ENCODE peak calls at places on chromosomes 2 and 18, in nine cellular contexts. U is A549; E is naive thymus-derived CD4-positive, alpha-beta T cell; L is GM23338; M is tibial nerve; Y is adrenal gland; Q is PC-3; J is aorta; W is transverse colon. F is an unnamed sample.

GRCh38 chr2:24075259-24075658 is 867 bp downstream of the SF3B6 start:
- DNase-seq in U (no peak), E (no peak), L (no peak), M (no peak), Y (no peak), Q (no peak), J (no peak), W (no peak), F (no peak)

GRCh38 chr2:231182500-231182899 is 15.9 kb upstream of the ARMC9 start:
- DNase-seq in U (peak; percentile 19), E (no peak), L (no peak), M (no peak), Y (peak; percentile 19), Q (no peak), J (no peak), W (no peak), F (no peak)

GRCh38 chr2:53751728-53752127 is 15.9 kb upstream of the CHAC2 start:
- DNase-seq in U (no peak), E (no peak), L (no peak), M (no peak), Y (no peak), Q (peak; percentile 90), J (no peak), W (no peak), F (no peak)

GRCh38 chr2:211144078-211144477 is 587.7 kb downstream of the CPS1 start:
- DNase-seq in U (no peak), E (no peak), L (no peak), M (no peak), Y (no peak), Q (peak; percentile 84), J (no peak), W (no peak), F (no peak)

GRCh38 chr2:230473378-230473777 is 57.4 kb downstream of the SP100 start:
- DNase-seq in U (no peak), E (peak; percentile 41), L (no peak), M (no peak), Y (no peak), Q (no peak), J (no peak), W (no peak), F (no peak)

GRCh38 chr2:2981000-2981399 is 396.6 kb downstream of the EIPR1 start:
- DNase-seq in U (no peak), E (no peak), L (no peak), M (no peak), Y (no peak), Q (no peak), J (no peak), W (no peak), F (no peak)

GRCh38 chr2:20629581-20630291 is 21.2 kb downstream of the HS1BP3 start:
- DNase-seq in U (no peak), E (no peak), L (no peak), M (no peak), Y (no peak), Q (no peak), J (peak; percentile 60), W (no peak), F (no peak)

GRCh38 chr2:130341562-130342019 is 1.1 kb upstream of the IMP4 start:
- DNase-seq in U (peak; percentile 23), E (no peak), L (peak; percentile 50), M (no peak), Y (no peak), Q (peak; percentile 28), J (no peak), W (peak; percentile 57), F (peak; percentile 61)

GRCh38 chr2:60483400-60483799 is 70.1 kb downstream of the BCL11A start:
- DNase-seq in U (no peak), E (no peak), L (no peak), M (no peak), Y (no peak), Q (no peak), J (no peak), W (no peak), F (no peak)

GRCh38 chr18:9835112-9835755 is 50.5 kb upstream of the TXNDC2 start:
- DNase-seq in U (no peak), E (no peak), L (peak; percentile 88), M (no peak), Y (no peak), Q (no peak), J (no peak), W (no peak), F (no peak)
- H3K4me1 ChIP-seq in U (no peaks in the 10 kb centered on the region), E (no peaks in the 10 kb centered on the region), L (peaks cover 26% of the 10 kb centered on the region), M (no peaks in the 10 kb centered on the region), Y (no peaks in the 10 kb centered on the region), Q (no peaks in the 10 kb centered on the region), J (peaks cover 3% of the 10 kb centered on the region), W (peaks cover 4% of the 10 kb centered on the region), F (peaks cover 15% of the 10 kb centered on the region)

GRCh38 chr18:379665-380356 is 112.0 kb upstream of the THOC1 start:
- DNase-seq in U (no peak), E (no peak), L (no peak), M (peak; percentile 38), Y (peak; percentile 43), Q (no peak), J (no peak), W (no peak), F (peak; percentile 73)
- H3K4me1 ChIP-seq in U (no peaks in the 10 kb centered on the region), E (no peaks in the 10 kb centered on the region), L (no peaks in the 10 kb centered on the region), M (peaks cover 18% of the 10 kb centered on the region), Y (no peaks in the 10 kb centered on the region), Q (no peaks in the 10 kb centered on the region), J (peaks cover 2% of the 10 kb centered on the region), W (peaks cover 11% of the 10 kb centered on the region), F (peaks cover 43% of the 10 kb centered on the region)

DNA sequence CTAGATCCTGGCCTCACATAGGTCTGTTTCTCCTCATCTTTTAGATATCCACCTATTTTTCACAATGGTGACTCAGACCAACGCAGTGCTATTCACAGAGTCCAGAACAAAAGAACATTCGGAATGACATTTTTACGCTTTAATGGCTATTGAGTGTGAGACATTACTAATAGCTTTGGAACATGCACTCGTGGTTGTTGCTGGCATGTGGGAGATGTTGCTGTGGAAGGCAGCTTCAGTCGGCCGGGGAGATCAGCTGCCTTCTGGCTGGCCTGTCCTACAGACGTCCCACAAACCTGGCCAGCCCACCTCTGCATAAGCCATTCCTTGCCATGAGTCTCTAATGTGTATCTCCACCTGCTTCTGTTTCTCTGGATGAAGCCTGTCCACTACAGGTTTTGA is 3.4 kb downstream of the MBP start:
- DNase-seq in U (no peak), E (no peak), L (no peak), M (no peak), Y (no peak), Q (peak; percentile 59), J (no peak), W (no peak), F (no peak)
- H3K4me1 ChIP-seq in U (peaks cover 62% of the 10 kb centered on the region), E (peaks cover 72% of the 10 kb centered on the region), L (peaks cover 17% of the 10 kb centered on the region), M (peaks cover 21% of the 10 kb centered on the region), Y (no peaks in the 10 kb centered on the region), Q (peaks cover 73% of the 10 kb centered on the region), J (no peaks in the 10 kb centered on the region), W (peaks cover 48% of the 10 kb centered on the region), F (peaks cover 47% of the 10 kb centered on the region)

GRCh38 chr2:160367887-160368286 is 125.7 kb downstream of the RBMS1 start:
- DNase-seq in U (no peak), E (no peak), L (peak; percentile 25), M (peak; percentile 54), Y (no peak), Q (peak; percentile 40), J (no peak), W (peak; percentile 30), F (no peak)

GRCh38 chr2:160365691-160366367 is 127.8 kb downstream of the RBMS1 start:
- DNase-seq in U (no peak), E (no peak), L (no peak), M (peak; percentile 71), Y (no peak), Q (no peak), J (peak; percentile 79), W (peak; percentile 71), F (no peak)

GRCh38 chr2:160362521-160362920 is 131.1 kb downstream of the RBMS1 start:
- DNase-seq in U (no peak), E (no peak), L (no peak), M (no peak), Y (no peak), Q (no peak), J (no peak), W (no peak), F (no peak)

GRCh38 chr2:160362018-160362417 is 131.6 kb downstream of the RBMS1 start:
- DNase-seq in U (no peak), E (no peak), L (no peak), M (no peak), Y (no peak), Q (no peak), J (no peak), W (no peak), F (no peak)

GRCh38 chr2:160363961-160364733 is 129.5 kb downstream of the RBMS1 start:
- DNase-seq in U (no peak), E (no peak), L (no peak), M (no peak), Y (no peak), Q (peak; percentile 24), J (no peak), W (no peak), F (no peak)
- H3K4me1 ChIP-seq in U (peaks cover 98% of the 10 kb centered on the region), E (peaks cover 8% of the 10 kb centered on the region), L (peaks cover 44% of the 10 kb centered on the region), M (peaks cover 57% of the 10 kb centered on the region), Y (peaks cover 13% of the 10 kb centered on the region), Q (peaks cover 39% of the 10 kb centered on the region), J (peaks cover 4% of the 10 kb centered on the region), W (peaks cover 21% of the 10 kb centered on the region), F (peaks cover 51% of the 10 kb centered on the region)

GRCh38 chr18:59681051-59681450 is 16.2 kb downstream of the CCBE1 start:
- DNase-seq in U (no peak), E (no peak), L (no peak), M (no peak), Y (no peak), Q (no peak), J (no peak), W (no peak), F (no peak)

GRCh38 chr18:59686260-59686659 is 11.0 kb downstream of the CCBE1 start:
- DNase-seq in U (no peak), E (no peak), L (no peak), M (no peak), Y (no peak), Q (no peak), J (no peak), W (no peak), F (no peak)

GRCh38 chr18:59685501-59685900 is 11.7 kb downstream of the CCBE1 start:
- DNase-seq in U (no peak), E (no peak), L (no peak), M (no peak), Y (no peak), Q (no peak), J (no peak), W (no peak), F (no peak)

GRCh38 chr18:59681521-59682004 is 15.7 kb downstream of the CCBE1 start:
- DNase-seq in U (no peak), E (no peak), L (no peak), M (no peak), Y (no peak), Q (no peak), J (no peak), W (no peak), F (no peak)
- H3K4me1 ChIP-seq in U (no peaks in the 10 kb centered on the region), E (no peaks in the 10 kb centered on the region), L (peaks cover 27% of the 10 kb centered on the region), M (no peaks in the 10 kb centered on the region), Y (no peaks in the 10 kb centered on the region), Q (no peaks in the 10 kb centered on the region), J (no peaks in the 10 kb centered on the region), W (no peaks in the 10 kb centered on the region), F (no peaks in the 10 kb centered on the region)

GRCh38 chr2:126661702-126662465 is 5.9 kb downstream of the GYPC start:
- DNase-seq in U (no peak), E (no peak), L (no peak), M (no peak), Y (peak; percentile 67), Q (no peak), J (peak; percentile 66), W (no peak), F (no peak)
- H3K4me1 ChIP-seq in U (no peaks in the 10 kb centered on the region), E (peaks cover 85% of the 10 kb centered on the region), L (peaks cover 23% of the 10 kb centered on the region), M (peaks cover 19% of the 10 kb centered on the region), Y (peaks cover 89% of the 10 kb centered on the region), Q (no peaks in the 10 kb centered on the region), J (no peaks in the 10 kb centered on the region), W (peaks cover 34% of the 10 kb centered on the region), F (peaks cover 91% of the 10 kb centered on the region)

F was measured in upper lobe of left lung.